ENCODE peak calls at places on chromosomes 6 and 20, in five cellular contexts. One of them, this sample, is unnamed.

GRCh38 chr6:80143312-80143960 is 37.0 kb downstream of the BCKDHB start:
- DNase-seq in body of pancreas: peak; percentile 56
- DNase-seq in mesendoderm: no peak
- DNase-seq in astrocyte of the spinal cord: peak; percentile 94
- DNase-seq in EH: peak; percentile 94
- DNase-seq in this sample: no peak

GRCh38 chr6:138393871-138394783 is 9.9 kb upstream of the HEBP2 start:
- DNase-seq in mesendoderm: no peak
- DNase-seq in astrocyte of the spinal cord: no peak
- DNase-seq in body of pancreas: no peak
- DNase-seq in EH: no peak
- DNase-seq in this sample: no peak

GRCh38 chr6:16746812-16747211 is 14.4 kb downstream of the ATXN1 start:
- DNase-seq in body of pancreas: no peak
- DNase-seq in astrocyte of the spinal cord: no peak
- DNase-seq in mesendoderm: no peak
- DNase-seq in EH: no peak
- DNase-seq in this sample: no peak

GRCh38 chr6:167572841-167573271 is 248.0 kb downstream of the TTLL2 start:
- DNase-seq in mesendoderm: no peak
- DNase-seq in EH: no peak
- DNase-seq in body of pancreas: no peak
- DNase-seq in astrocyte of the spinal cord: no peak
- DNase-seq in this sample: no peak

GRCh38 chr20:51542033-51542893 is at the start of gene NFATC2:
- DNase-seq in body of pancreas: peak; percentile 68
- DNase-seq in EH: no peak
- DNase-seq in astrocyte of the spinal cord: no peak
- DNase-seq in mesendoderm: peak; percentile 65
- DNase-seq in this sample: peak; percentile 69

GRCh38 chr20:38840053-38840893 is 34.8 kb downstream of the PPP1R16B start:
- DNase-seq in body of pancreas: no peak
- DNase-seq in EH: no peak
- DNase-seq in astrocyte of the spinal cord: no peak
- DNase-seq in mesendoderm: no peak
- DNase-seq in this sample: no peak

GRCh38 chr6:13012977-13013680 is 296.6 kb downstream of the PHACTR1 start:
- DNase-seq in mesendoderm: peak; percentile 72
- DNase-seq in astrocyte of the spinal cord: no peak
- DNase-seq in body of pancreas: peak; percentile 83
- DNase-seq in EH: no peak
- DNase-seq in this sample: peak; percentile 90

GRCh38 chr6:166435574-166435973 is 52.8 kb upstream of the MPC1 start:
- DNase-seq in astrocyte of the spinal cord: no peak
- DNase-seq in mesendoderm: no peak
- DNase-seq in EH: peak; percentile 9
- DNase-seq in body of pancreas: no peak
- DNase-seq in this sample: no peak

GRCh38 chr6:32944265-32944664 is 3.4 kb upstream of the HLA-DMB start:
- DNase-seq in EH: no peak
- DNase-seq in body of pancreas: no peak
- DNase-seq in astrocyte of the spinal cord: no peak
- DNase-seq in mesendoderm: no peak
- DNase-seq in this sample: no peak

GRCh38 chr20:2470051-2470431 is 548 bp downstream of the SNRPB start:
- DNase-seq in astrocyte of the spinal cord: peak; percentile 49
- DNase-seq in EH: peak; percentile 77
- DNase-seq in mesendoderm: peak; percentile 52
- DNase-seq in body of pancreas: peak; percentile 34
- DNase-seq in this sample: peak; percentile 36

GRCh38 chr6:14046476-14047068 is 71.0 kb upstream of the CD83 start:
- DNase-seq in astrocyte of the spinal cord: peak; percentile 45
- DNase-seq in EH: peak; percentile 55
- DNase-seq in body of pancreas: peak; percentile 54
- DNase-seq in mesendoderm: peak; percentile 62
- DNase-seq in this sample: peak; percentile 82

GRCh38 chr6:144543006-144543871 is 258.1 kb downstream of the UTRN start:
- DNase-seq in astrocyte of the spinal cord: peak; percentile 37
- DNase-seq in body of pancreas: no peak
- DNase-seq in EH: peak; percentile 69
- DNase-seq in mesendoderm: peak; percentile 69
- DNase-seq in this sample: peak; percentile 28

GRCh38 chr6:101926149-101926925 is 532.8 kb downstream of the GRIK2 start:
- DNase-seq in astrocyte of the spinal cord: no peak
- DNase-seq in body of pancreas: no peak
- DNase-seq in EH: peak; percentile 46
- DNase-seq in mesendoderm: no peak
- DNase-seq in this sample: no peak

GRCh38 chr20:11432407-11432806 is 485.3 kb upstream of the BTBD3 start:
- DNase-seq in body of pancreas: no peak
- DNase-seq in mesendoderm: no peak
- DNase-seq in astrocyte of the spinal cord: peak; percentile 87
- DNase-seq in EH: peak; percentile 75
- DNase-seq in this sample: no peak

GRCh38 chr20:38588303-38588702 is 7.3 kb downstream of the ADIG start:
- DNase-seq in body of pancreas: no peak
- DNase-seq in EH: no peak
- DNase-seq in astrocyte of the spinal cord: no peak
- DNase-seq in mesendoderm: no peak
- DNase-seq in this sample: no peak

GRCh38 chr20:36950432-36951197 is 893 bp downstream of the SAMHD1 start:
- DNase-seq in mesendoderm: peak; percentile 45
- DNase-seq in body of pancreas: peak; percentile 24
- DNase-seq in astrocyte of the spinal cord: no peak
- DNase-seq in EH: peak; percentile 54
- DNase-seq in this sample: peak; percentile 64

This sample was measured in GM23338.